ENCODE peak calls at places on chromosomes 12 and 14, in five cellular contexts. G is HS-27A, J is activated T-helper 1 cell treated with Interleukin-2 at 50 U/mL for 16 hours, T is cardiac muscle cell, D is activated B cell treated with CpG ODN at 0.5 μM for 24 hours. B is an unnamed sample.

GRCh38 chr12:3076730-3077571 is at the start of gene TSPAN9:
- DNase-seq in T (peak), J (peak), G (peak), D (peak), B (peak)

GRCh38 chr14:102870994-102871831 is 51.2 kb upstream of the AMN start:
- DNase-seq in J (no peak), G (no peak), D (no peak), T (no peak), B (no peak)

GRCh38 chr12:72282721-72283120 is 10.6 kb downstream of the TRHDE start:
- DNase-seq in G (no peak), T (no peak), D (no peak), J (no peak), B (no peak)

GRCh38 chr12:34288963-34289345 is 266.7 kb downstream of the ALG10 start:
- DNase-seq in D (peak), J (no peak), T (no peak), G (no peak), B (no peak)

GRCh38 chr14:52913271-52913670 is 37.6 kb downstream of the FERMT2 start:
- DNase-seq in D (no peak), J (no peak), T (no peak), G (no peak), B (no peak)

GRCh38 chr12:14283489-14284144 is 81.9 kb upstream of the ATF7IP start:
- DNase-seq in J (no peak), T (no peak), D (no peak), G (no peak), B (no peak)

GRCh38 chr12:49367381-49368239 is at the start of gene SPATS2:
- DNase-seq in D (no peak), G (no peak), J (no peak), T (no peak), B (peak)

GRCh38 chr12:68319988-68320623 is 12.1 kb downstream of the MDM1 start:
- DNase-seq in G (no peak), D (no peak), J (no peak), T (no peak), B (peak)

GRCh38 chr12:1691123-1692007 is 495 bp downstream of the ADIPOR2 start:
- DNase-seq in T (peak), D (no peak), G (peak), J (no peak), B (peak)

GRCh38 chr14:93655078-93655750 is 133.1 kb downstream of the PRIMA1 start:
- DNase-seq in D (no peak), T (peak), J (no peak), G (peak), B (peak)

GRCh38 chr14:34106310-34106709 is 155.4 kb upstream of the EGLN3 start:
- DNase-seq in D (no peak), J (no peak), G (no peak), T (no peak), B (no peak)

GRCh38 chr12:109679716-109680520 is 33.7 kb upstream of the FAM222A start:
- DNase-seq in J (no peak), D (no peak), G (no peak), T (no peak), B (no peak)

GRCh38 chr12:121579981-121580868 is 598 bp downstream of the KDM2B start:
- DNase-seq in D (peak), T (peak), G (no peak), J (peak), B (peak)

GRCh38 chr14:50342211-50343080 is 30.3 kb downstream of the DMAC2L start:
- DNase-seq in T (peak), D (no peak), G (no peak), J (no peak), B (peak)

B was measured in erythroblast.